ENCODE peak calls at places on chromosome 1, in nine cellular contexts. One of them, this sample, is unnamed.

GRCh38 chr1:205667909-205668643 is 12.2 kb downstream of the SLC45A3 start:
- DNase-seq in lung: no peak
- DNase-seq in upper lobe of right lung: no peak
- DNase-seq in left ventricle myocardium inferior: no peak
- DNase-seq in endodermal cell: no peak
- DNase-seq in brain microvascular endothelial cell: no peak
- DNase-seq in thyroid gland: no peak
- DNase-seq in suprapubic skin: no peak
- DNase-seq in uterus: no peak
- DNase-seq in this sample: no peak

GRCh38 chr1:57616906-57617305 is 193.0 kb upstream of the DAB1 start:
- DNase-seq in thyroid gland: no peak
- DNase-seq in brain microvascular endothelial cell: no peak
- DNase-seq in uterus: no peak
- DNase-seq in lung: no peak
- DNase-seq in suprapubic skin: no peak
- DNase-seq in left ventricle myocardium inferior: peak; percentile 35
- DNase-seq in endodermal cell: no peak
- DNase-seq in upper lobe of right lung: no peak
- DNase-seq in this sample: no peak

GRCh38 chr1:230109871-230110667 is 43.0 kb downstream of the GALNT2 start:
- DNase-seq in endodermal cell: peak; percentile 45
- DNase-seq in thyroid gland: no peak
- DNase-seq in lung: no peak
- DNase-seq in left ventricle myocardium inferior: no peak
- DNase-seq in upper lobe of right lung: no peak
- DNase-seq in suprapubic skin: no peak
- DNase-seq in brain microvascular endothelial cell: no peak
- DNase-seq in uterus: no peak
- DNase-seq in this sample: peak; percentile 83

GRCh38 chr1:156896490-156897033 is 3.0 kb downstream of the PEAR1 start:
- DNase-seq in endodermal cell: peak; percentile 80
- DNase-seq in lung: no peak
- DNase-seq in suprapubic skin: no peak
- DNase-seq in upper lobe of right lung: no peak
- DNase-seq in brain microvascular endothelial cell: peak; percentile 81
- DNase-seq in uterus: peak; percentile 48
- DNase-seq in thyroid gland: no peak
- DNase-seq in left ventricle myocardium inferior: no peak
- DNase-seq in this sample: no peak

GRCh38 chr1:66207484-66207883 is 326.5 kb upstream of the SGIP1 start:
- DNase-seq in thyroid gland: no peak
- DNase-seq in lung: no peak
- DNase-seq in suprapubic skin: no peak
- DNase-seq in brain microvascular endothelial cell: peak; percentile 40
- DNase-seq in left ventricle myocardium inferior: no peak
- DNase-seq in upper lobe of right lung: no peak
- DNase-seq in endodermal cell: no peak
- DNase-seq in uterus: no peak
- DNase-seq in this sample: no peak

GRCh38 chr1:56225964-56226594 is 353.3 kb downstream of the PLPP3 start:
- DNase-seq in thyroid gland: no peak
- DNase-seq in left ventricle myocardium inferior: no peak
- DNase-seq in brain microvascular endothelial cell: no peak
- DNase-seq in lung: no peak
- DNase-seq in endodermal cell: no peak
- DNase-seq in uterus: no peak
- DNase-seq in upper lobe of right lung: no peak
- DNase-seq in suprapubic skin: no peak
- DNase-seq in this sample: no peak

GRCh38 chr1:212916395-212917133 is 33.8 kb upstream of the VASH2 start:
- DNase-seq in uterus: peak; percentile 32
- DNase-seq in thyroid gland: peak; percentile 61
- DNase-seq in brain microvascular endothelial cell: no peak
- DNase-seq in left ventricle myocardium inferior: peak; percentile 44
- DNase-seq in endodermal cell: peak; percentile 89
- DNase-seq in suprapubic skin: no peak
- DNase-seq in upper lobe of right lung: peak; percentile 88
- DNase-seq in lung: peak; percentile 44
- DNase-seq in this sample: peak; percentile 18

GRCh38 chr1:90488451-90488850 is 228.7 kb downstream of the BARHL2 start:
- DNase-seq in suprapubic skin: no peak
- DNase-seq in lung: no peak
- DNase-seq in brain microvascular endothelial cell: peak; percentile 33
- DNase-seq in endodermal cell: no peak
- DNase-seq in upper lobe of right lung: no peak
- DNase-seq in left ventricle myocardium inferior: no peak
- DNase-seq in thyroid gland: no peak
- DNase-seq in uterus: no peak
- DNase-seq in this sample: no peak

GRCh38 chr1:114215426-114215825 is 61.8 kb upstream of the SYT6 start:
- DNase-seq in lung: no peak
- DNase-seq in uterus: no peak
- DNase-seq in suprapubic skin: no peak
- DNase-seq in left ventricle myocardium inferior: no peak
- DNase-seq in thyroid gland: no peak
- DNase-seq in brain microvascular endothelial cell: no peak
- DNase-seq in endodermal cell: no peak
- DNase-seq in upper lobe of right lung: no peak
- DNase-seq in this sample: no peak

GRCh38 chr1:5959667-5960230 is 32.5 kb downstream of the NPHP4 start:
- DNase-seq in lung: no peak
- DNase-seq in uterus: no peak
- DNase-seq in thyroid gland: no peak
- DNase-seq in brain microvascular endothelial cell: no peak
- DNase-seq in endodermal cell: no peak
- DNase-seq in upper lobe of right lung: peak; percentile 26
- DNase-seq in suprapubic skin: no peak
- DNase-seq in left ventricle myocardium inferior: no peak
- DNase-seq in this sample: no peak

GRCh38 chr1:1187938-1188337 is 14.3 kb downstream of the TTLL10 start:
- DNase-seq in endodermal cell: no peak
- DNase-seq in uterus: no peak
- DNase-seq in thyroid gland: no peak
- DNase-seq in upper lobe of right lung: no peak
- DNase-seq in lung: no peak
- DNase-seq in brain microvascular endothelial cell: no peak
- DNase-seq in left ventricle myocardium inferior: no peak
- DNase-seq in suprapubic skin: no peak
- DNase-seq in this sample: no peak

GRCh38 chr1:13992489-13993285 is 292.7 kb downstream of the PRDM2 start:
- DNase-seq in lung: no peak
- DNase-seq in suprapubic skin: no peak
- DNase-seq in upper lobe of right lung: no peak
- DNase-seq in left ventricle myocardium inferior: no peak
- DNase-seq in endodermal cell: no peak
- DNase-seq in thyroid gland: no peak
- DNase-seq in uterus: no peak
- DNase-seq in brain microvascular endothelial cell: no peak
- DNase-seq in this sample: no peak
- TF ChIP-seq CTCF in lung: no peak
- TF ChIP-seq CTCF in suprapubic skin: no peak
- TF ChIP-seq CTCF in upper lobe of right lung: no peak
- TF ChIP-seq CTCF in left ventricle myocardium inferior: no peak
- TF ChIP-seq CTCF in endodermal cell: peak; percentile 44
- TF ChIP-seq CTCF in thyroid gland: no peak
- TF ChIP-seq CTCF in uterus: no peak
- TF ChIP-seq CTCF in brain microvascular endothelial cell: no peak
- TF ChIP-seq CTCF in this sample: no peak

GRCh38 chr1:15908597-15908996 is 61.1 kb downstream of the SPEN start:
- DNase-seq in upper lobe of right lung: no peak
- DNase-seq in lung: no peak
- DNase-seq in thyroid gland: no peak
- DNase-seq in endodermal cell: no peak
- DNase-seq in uterus: no peak
- DNase-seq in brain microvascular endothelial cell: no peak
- DNase-seq in suprapubic skin: no peak
- DNase-seq in left ventricle myocardium inferior: no peak
- DNase-seq in this sample: no peak
- H3K36me3 ChIP-seq in upper lobe of right lung: peaks cover 50% of the 10 kb centered on the region
- H3K36me3 ChIP-seq in lung: peaks cover 11% of the 10 kb centered on the region
- H3K36me3 ChIP-seq in thyroid gland: peaks cover 15% of the 10 kb centered on the region
- H3K36me3 ChIP-seq in endodermal cell: peaks cover 51% of the 10 kb centered on the region
- H3K36me3 ChIP-seq in uterus: no peaks in the 10 kb centered on the region
- H3K36me3 ChIP-seq in brain microvascular endothelial cell: peaks cover 10% of the 10 kb centered on the region
- H3K36me3 ChIP-seq in suprapubic skin: peaks cover 36% of the 10 kb centered on the region
- H3K36me3 ChIP-seq in left ventricle myocardium inferior: peaks cover 53% of the 10 kb centered on the region
- H3K36me3 ChIP-seq in this sample: peaks cover 5% of the 10 kb centered on the region

GRCh38 chr1:166676981-166677380 is 162.3 kb upstream of the POGK start:
- DNase-seq in lung: no peak
- DNase-seq in brain microvascular endothelial cell: no peak
- DNase-seq in suprapubic skin: no peak
- DNase-seq in uterus: no peak
- DNase-seq in upper lobe of right lung: no peak
- DNase-seq in endodermal cell: no peak
- DNase-seq in thyroid gland: no peak
- DNase-seq in left ventricle myocardium inferior: no peak
- DNase-seq in this sample: no peak
- TF ChIP-seq CTCF in lung: no peak
- TF ChIP-seq CTCF in brain microvascular endothelial cell: no peak
- TF ChIP-seq CTCF in suprapubic skin: no peak
- TF ChIP-seq CTCF in uterus: no peak
- TF ChIP-seq CTCF in upper lobe of right lung: no peak
- TF ChIP-seq CTCF in endodermal cell: peak; percentile 62
- TF ChIP-seq CTCF in thyroid gland: no peak
- TF ChIP-seq CTCF in left ventricle myocardium inferior: no peak
- TF ChIP-seq CTCF in this sample: peak; percentile 24

GRCh38 chr1:42674214-42674613 is 8.0 kb upstream of the YBX1 start:
- DNase-seq in suprapubic skin: no peak
- DNase-seq in left ventricle myocardium inferior: no peak
- DNase-seq in uterus: no peak
- DNase-seq in thyroid gland: no peak
- DNase-seq in endodermal cell: no peak
- DNase-seq in upper lobe of right lung: no peak
- DNase-seq in brain microvascular endothelial cell: no peak
- DNase-seq in lung: no peak
- DNase-seq in this sample: no peak
- H3K36me3 ChIP-seq in suprapubic skin: peaks cover 43% of the 10 kb centered on the region
- H3K36me3 ChIP-seq in left ventricle myocardium inferior: peaks cover 16% of the 10 kb centered on the region
- H3K36me3 ChIP-seq in uterus: no peaks in the 10 kb centered on the region
- H3K36me3 ChIP-seq in thyroid gland: no peaks in the 10 kb centered on the region
- H3K36me3 ChIP-seq in endodermal cell: peaks cover 51% of the 10 kb centered on the region
- H3K36me3 ChIP-seq in upper lobe of right lung: peaks cover 24% of the 10 kb centered on the region
- H3K36me3 ChIP-seq in brain microvascular endothelial cell: no peaks in the 10 kb centered on the region
- H3K36me3 ChIP-seq in lung: peaks cover 13% of the 10 kb centered on the region
- H3K36me3 ChIP-seq in this sample: peaks cover 2% of the 10 kb centered on the region

This sample was measured in GM06990.